ENCODE peak calls at places on chromosomes 7 and 10, in four cellular contexts. One of them, this sample, is unnamed.

GRCh38 chr10:126738001-126738400 is 67.5 kb upstream of the C10orf90 start:
- DNase-seq in testis: no peak
- DNase-seq in MM.1S: no peak
- DNase-seq in left ventricle myocardium inferior: no peak
- DNase-seq in this sample: peak

GRCh38 chr10:91924212-91925021 is 847 bp downstream of the BTAF1 start:
- DNase-seq in testis: no peak
- DNase-seq in MM.1S: peak
- DNase-seq in left ventricle myocardium inferior: no peak
- DNase-seq in this sample: no peak

GRCh38 chr7:159012353-159013069 is 132.2 kb downstream of the VIPR2 start:
- DNase-seq in testis: no peak
- DNase-seq in MM.1S: no peak
- DNase-seq in left ventricle myocardium inferior: peak
- DNase-seq in this sample: no peak

GRCh38 chr10:44925811-44926760 is 14.9 kb downstream of the TMEM72 start:
- DNase-seq in testis: no peak
- DNase-seq in MM.1S: no peak
- DNase-seq in left ventricle myocardium inferior: no peak
- DNase-seq in this sample: no peak

GRCh38 chr7:30851651-30852359 is 59.8 kb upstream of the AQP1 start:
- DNase-seq in testis: no peak
- DNase-seq in MM.1S: no peak
- DNase-seq in left ventricle myocardium inferior: no peak
- DNase-seq in this sample: no peak

GRCh38 chr10:32104622-32105509 is 48.6 kb upstream of the KIF5B start:
- DNase-seq in testis: no peak
- DNase-seq in MM.1S: no peak
- DNase-seq in left ventricle myocardium inferior: no peak
- DNase-seq in this sample: peak

GRCh38 chr10:89373916-89374711 is 3.7 kb upstream of the IFIT1B start:
- DNase-seq in testis: peak
- DNase-seq in MM.1S: no peak
- DNase-seq in left ventricle myocardium inferior: peak
- DNase-seq in this sample: no peak

GRCh38 chr10:61845950-61846268 is 55.6 kb upstream of the ARID5B start:
- DNase-seq in testis: no peak
- DNase-seq in MM.1S: no peak
- DNase-seq in left ventricle myocardium inferior: no peak
- DNase-seq in this sample: no peak

GRCh38 chr10:111784936-111785465 is 398.6 kb downstream of the GPAM start:
- DNase-seq in testis: no peak
- DNase-seq in MM.1S: no peak
- DNase-seq in left ventricle myocardium inferior: no peak
- DNase-seq in this sample: no peak

GRCh38 chr7:13551503-13551902 is 438.0 kb downstream of the ETV1 start:
- DNase-seq in testis: no peak
- DNase-seq in MM.1S: no peak
- DNase-seq in left ventricle myocardium inferior: no peak
- DNase-seq in this sample: peak

GRCh38 chr7:5445991-5446594 is 22.5 kb upstream of the TNRC18 start:
- DNase-seq in testis: peak
- DNase-seq in MM.1S: no peak
- DNase-seq in left ventricle myocardium inferior: no peak
- DNase-seq in this sample: no peak

GRCh38 chr10:130335336-130335735 is 199.1 kb downstream of the GLRX3 start:
- DNase-seq in testis: no peak
- DNase-seq in MM.1S: no peak
- DNase-seq in left ventricle myocardium inferior: no peak
- DNase-seq in this sample: no peak

GRCh38 chr7:139571190-139571589 is 47.7 kb downstream of the CLEC2L start:
- DNase-seq in testis: no peak
- DNase-seq in MM.1S: no peak
- DNase-seq in left ventricle myocardium inferior: no peak
- DNase-seq in this sample: no peak

GRCh38 chr7:11760372-11760771 is 71.6 kb downstream of the THSD7A start:
- DNase-seq in testis: no peak
- DNase-seq in MM.1S: no peak
- DNase-seq in left ventricle myocardium inferior: no peak
- DNase-seq in this sample: no peak

GRCh38 chr10:80487791-80488538 is 33.9 kb downstream of the TSPAN14 start:
- DNase-seq in testis: no peak
- DNase-seq in MM.1S: no peak
- DNase-seq in left ventricle myocardium inferior: peak
- DNase-seq in this sample: no peak

GRCh38 chr10:29618341-29619171 is 16.2 kb downstream of the SVIL start:
- DNase-seq in testis: no peak
- DNase-seq in MM.1S: no peak
- DNase-seq in left ventricle myocardium inferior: peak
- DNase-seq in this sample: no peak

GRCh38 chr10:100600218-100600617 is 64.5 kb downstream of the HIF1AN start:
- DNase-seq in testis: no peak
- DNase-seq in MM.1S: no peak
- DNase-seq in left ventricle myocardium inferior: no peak
- DNase-seq in this sample: no peak

GRCh38 chr7:129898502-129899160 is 54.1 kb downstream of the UBE2H start:
- DNase-seq in testis: no peak
- DNase-seq in MM.1S: no peak
- DNase-seq in left ventricle myocardium inferior: no peak
- DNase-seq in this sample: no peak

GRCh38 chr10:35650894-35651293 is 8.8 kb upstream of the FZD8 start:
- DNase-seq in testis: no peak
- DNase-seq in MM.1S: no peak
- DNase-seq in left ventricle myocardium inferior: no peak
- DNase-seq in this sample: no peak

GRCh38 chr10:43594944-43595589 is 11.2 kb upstream of the ZNF485 start:
- DNase-seq in testis: no peak
- DNase-seq in MM.1S: peak
- DNase-seq in left ventricle myocardium inferior: no peak
- DNase-seq in this sample: no peak

GRCh38 chr10:50501899-50502556 is 121.7 kb downstream of the SGMS1 start:
- DNase-seq in testis: no peak
- DNase-seq in MM.1S: peak
- DNase-seq in left ventricle myocardium inferior: no peak
- DNase-seq in this sample: no peak

GRCh38 chr10:85642421-85643170 is 724.0 kb downstream of the GRID1 start:
- DNase-seq in testis: no peak
- DNase-seq in MM.1S: no peak
- DNase-seq in left ventricle myocardium inferior: no peak
- DNase-seq in this sample: no peak

GRCh38 chr10:102344067-102344466 is 51.4 kb upstream of the NFKB2 start:
- DNase-seq in testis: no peak
- DNase-seq in MM.1S: no peak
- DNase-seq in left ventricle myocardium inferior: no peak
- DNase-seq in this sample: no peak

GRCh38 chr10:125023269-125023668 is 81.3 kb downstream of the ZRANB1 start:
- DNase-seq in testis: no peak
- DNase-seq in MM.1S: no peak
- DNase-seq in left ventricle myocardium inferior: no peak
- DNase-seq in this sample: peak

GRCh38 chr7:149817836-149818535 is 20.2 kb upstream of the ZNF862 start:
- DNase-seq in testis: no peak
- DNase-seq in MM.1S: no peak
- DNase-seq in left ventricle myocardium inferior: no peak
- DNase-seq in this sample: no peak

GRCh38 chr7:23467731-23468720 is 2.3 kb downstream of the IGF2BP3 start:
- DNase-seq in testis: no peak
- DNase-seq in MM.1S: peak
- DNase-seq in left ventricle myocardium inferior: no peak
- DNase-seq in this sample: peak

GRCh38 chr10:60331886-60332285 is 57.8 kb downstream of the ANK3 start:
- DNase-seq in testis: no peak
- DNase-seq in MM.1S: no peak
- DNase-seq in left ventricle myocardium inferior: no peak
- DNase-seq in this sample: no peak

GRCh38 chr7:70620333-70621055 is 511.4 kb upstream of the GALNT17 start:
- DNase-seq in testis: no peak
- DNase-seq in MM.1S: no peak
- DNase-seq in left ventricle myocardium inferior: no peak
- DNase-seq in this sample: no peak

GRCh38 chr7:11620406-11620805 is 211.6 kb downstream of the THSD7A start:
- DNase-seq in testis: no peak
- DNase-seq in MM.1S: no peak
- DNase-seq in left ventricle myocardium inferior: no peak
- DNase-seq in this sample: no peak

GRCh38 chr7:16071246-16071857 is 350.0 kb downstream of the CRPPA start:
- DNase-seq in testis: no peak
- DNase-seq in MM.1S: peak
- DNase-seq in left ventricle myocardium inferior: no peak
- DNase-seq in this sample: no peak

GRCh38 chr7:46003896-46004875 is 83.1 kb upstream of the IGFBP3 start:
- DNase-seq in testis: no peak
- DNase-seq in MM.1S: peak
- DNase-seq in left ventricle myocardium inferior: no peak
- DNase-seq in this sample: no peak

GRCh38 chr10:33134011-33134751 is 176.2 kb upstream of the ITGB1 start:
- DNase-seq in testis: no peak
- DNase-seq in MM.1S: no peak
- DNase-seq in left ventricle myocardium inferior: no peak
- DNase-seq in this sample: no peak

GRCh38 chr7:47557317-47557985 is 24.5 kb downstream of the TNS3 start:
- DNase-seq in testis: no peak
- DNase-seq in MM.1S: no peak
- DNase-seq in left ventricle myocardium inferior: no peak
- DNase-seq in this sample: no peak

GRCh38 chr7:79553811-79554555 is 100.5 kb upstream of the MAGI2 start:
- DNase-seq in testis: no peak
- DNase-seq in MM.1S: no peak
- DNase-seq in left ventricle myocardium inferior: no peak
- DNase-seq in this sample: no peak

GRCh38 chr7:46738713-46739220 is 817.7 kb upstream of the IGFBP3 start:
- DNase-seq in testis: no peak
- DNase-seq in MM.1S: no peak
- DNase-seq in left ventricle myocardium inferior: no peak
- DNase-seq in this sample: no peak

GRCh38 chr10:43689955-43690771 is 41.5 kb upstream of the ZNF32 start:
- DNase-seq in testis: peak
- DNase-seq in MM.1S: peak
- DNase-seq in left ventricle myocardium inferior: peak
- DNase-seq in this sample: peak

GRCh38 chr7:8296362-8296659 is 34.3 kb upstream of the ICA1 start:
- DNase-seq in testis: no peak
- DNase-seq in MM.1S: no peak
- DNase-seq in left ventricle myocardium inferior: no peak
- DNase-seq in this sample: no peak
- TF ChIP-seq CTCF in testis: no peak
- TF ChIP-seq CTCF in MM.1S: no peak
- TF ChIP-seq CTCF in left ventricle myocardium inferior: no peak
- TF ChIP-seq CTCF in this sample: no peak

DNA sequence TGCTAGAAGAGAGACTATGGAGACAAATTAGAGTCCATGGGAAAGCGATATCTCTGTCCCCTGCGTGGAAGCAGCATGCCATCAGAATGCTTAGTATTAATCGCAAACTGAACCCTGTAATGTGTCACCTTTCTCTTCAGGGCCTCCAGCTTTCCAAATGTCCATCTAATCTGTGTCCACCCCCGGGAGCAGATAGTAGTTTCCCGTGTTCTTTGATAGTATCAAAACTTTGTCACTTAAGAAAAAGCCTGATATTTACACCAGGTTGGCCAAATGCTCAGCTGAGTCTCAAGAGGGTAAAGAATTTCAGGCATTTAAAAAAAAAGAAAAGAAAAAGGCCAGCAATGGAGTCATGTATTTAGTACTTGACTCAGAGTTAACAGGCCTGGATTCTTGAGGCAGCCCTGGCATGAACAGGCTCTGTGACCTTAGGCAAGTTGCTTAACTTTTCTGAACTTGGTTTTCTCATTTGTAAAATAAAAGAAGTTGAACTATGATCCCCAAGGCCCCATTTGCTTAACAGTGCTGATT is 10.4 kb upstream of the GSAP start:
- DNase-seq in testis: no peak
- DNase-seq in MM.1S: no peak
- DNase-seq in left ventricle myocardium inferior: no peak
- DNase-seq in this sample: no peak
- H3K4me3 ChIP-seq in testis: no peak
- H3K4me3 ChIP-seq in MM.1S: no peak
- H3K4me3 ChIP-seq in left ventricle myocardium inferior: peak
- H3K4me3 ChIP-seq in this sample: no peak

DNA sequence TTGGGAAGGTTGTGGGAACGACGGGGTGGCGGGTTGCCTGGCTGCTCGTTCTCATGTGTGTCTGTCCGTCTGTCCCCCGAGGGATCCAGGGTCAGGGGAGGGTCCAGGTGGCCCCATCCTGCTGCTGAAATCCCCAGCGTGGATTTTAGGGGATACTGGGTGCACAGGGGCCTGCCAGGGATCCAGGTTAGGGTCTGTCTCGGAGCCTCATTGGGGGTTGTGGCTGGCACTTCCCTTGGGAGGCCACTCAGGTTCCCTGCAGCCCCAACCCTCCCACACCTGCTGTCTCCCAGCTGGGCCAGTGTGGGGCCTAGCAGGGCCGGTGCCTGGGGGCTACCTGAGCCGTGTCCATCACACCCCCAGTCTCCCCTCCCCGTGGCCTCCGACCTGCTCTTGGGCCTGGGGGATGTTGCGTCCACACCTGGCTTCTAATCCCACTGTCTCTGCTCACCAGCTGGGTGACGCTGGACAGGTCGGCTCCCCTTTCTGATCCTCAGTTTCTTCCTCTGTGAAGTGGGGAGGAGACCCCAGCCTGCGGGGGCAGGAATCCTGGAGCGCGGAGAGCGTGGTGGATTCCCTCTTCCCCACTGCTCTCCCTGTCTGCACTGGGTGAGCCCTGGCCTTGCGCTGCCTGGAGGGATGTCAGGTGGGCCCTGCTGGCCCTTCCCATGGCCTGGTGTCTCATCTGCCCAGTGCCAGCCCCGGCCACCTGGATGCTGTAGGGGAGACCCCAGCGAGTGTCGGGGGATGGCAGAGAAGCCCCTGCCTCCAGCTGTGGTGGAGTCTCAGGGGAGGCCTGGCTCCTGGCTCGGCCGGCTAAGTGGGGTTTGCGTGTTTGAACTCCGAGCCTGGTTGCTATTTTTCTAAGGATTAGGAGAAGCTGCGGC is 81.6 kb downstream of the UNCX start:
- DNase-seq in testis: no peak
- DNase-seq in MM.1S: no peak
- DNase-seq in left ventricle myocardium inferior: peak
- DNase-seq in this sample: peak
- TF ChIP-seq CTCF in testis: no peak
- TF ChIP-seq CTCF in MM.1S: no peak
- TF ChIP-seq CTCF in left ventricle myocardium inferior: no peak
- TF ChIP-seq CTCF in this sample: no peak

GRCh38 chr10:97444212-97444611 is 1.6 kb downstream of the EXOSC1 start:
- DNase-seq in testis: no peak
- DNase-seq in MM.1S: peak
- DNase-seq in left ventricle myocardium inferior: no peak
- DNase-seq in this sample: no peak
- H3K4me3 ChIP-seq in testis: no peak
- H3K4me3 ChIP-seq in MM.1S: peak
- H3K4me3 ChIP-seq in left ventricle myocardium inferior: no peak
- H3K4me3 ChIP-seq in this sample: no peak

This sample was measured in WERI-Rb-1.